ENCODE peak calls at places on chromosomes 13 and 19, in eight cellular contexts. K is mammary epithelial cell, Z is fibroblast of lung, Q is GM23338, J is AG10803, X is pancreas, U is A549, L is Panc1. R is an unnamed sample.
A peak's percentile ranks its signal among the peaks of the same experiment; 100 is the strongest.

GRCh38 chr13:85567909-85568308 is 231.3 kb downstream of the SLITRK6 start:
- DNase-seq in U (no peak), Q (peak; percentile 62), K (no peak), Z (no peak), J (no peak), L (no peak), X (no peak), R (no peak)

GRCh38 chr13:39038569-39038898 is 278 bp downstream of the NHLRC3 start:
- DNase-seq in X (no peak), Z (no peak), K (peak; percentile 48), L (no peak), Q (no peak), U (no peak), J (peak; percentile 33), R (peak; percentile 37)

GRCh38 chr13:48094404-48094780 is 512 bp downstream of the MED4 start:
- DNase-seq in X (no peak), Q (peak; percentile 24), Z (peak; percentile 4), K (peak; percentile 14), L (no peak), U (no peak), J (peak; percentile 7), R (no peak)

GRCh38 chr19:58054792-58055482 is 4.1 kb upstream of the ZNF135 start:
- DNase-seq in X (peak; percentile 27), U (no peak), J (peak; percentile 6), Z (peak; percentile 54), Q (peak; percentile 92), K (no peak), L (no peak), R (peak; percentile 19)

GRCh38 chr19:37221136-37221535 is 3.1 kb downstream of the ZNF383 start:
- DNase-seq in L (no peak), Q (no peak), J (no peak), K (peak; percentile 71), U (no peak), X (no peak), Z (no peak), R (no peak)

GRCh38 chr13:103164239-103164638 is 98.0 kb upstream of the SLC10A2 start:
- DNase-seq in L (no peak), K (no peak), X (no peak), J (no peak), Z (no peak), Q (no peak), U (no peak), R (no peak)

GRCh38 chr19:51546650-51547396 is 15.4 kb upstream of the SIGLEC6 start:
- DNase-seq in J (peak; percentile 7), U (no peak), L (no peak), Z (no peak), Q (no peak), X (no peak), K (no peak), R (peak; percentile 49)

GRCh38 chr13:29954082-29955043 is 103.9 kb upstream of the UBL3 start:
- DNase-seq in K (no peak), J (no peak), X (no peak), Q (no peak), Z (no peak), L (no peak), U (no peak), R (no peak)

GRCh38 chr13:110044521-110045200 is 258.3 kb upstream of the IRS2 start:
- DNase-seq in K (no peak), X (no peak), J (peak; percentile 93), L (no peak), Z (peak; percentile 19), Q (peak; percentile 44), U (no peak), R (peak; percentile 48)

GRCh38 chr19:651991-652390 is 11.0 kb downstream of the RNF126 start:
- DNase-seq in X (no peak), Q (no peak), J (no peak), U (no peak), K (no peak), L (no peak), Z (no peak), R (no peak)

GRCh38 chr13:106568225-106569003 is 477 bp upstream of the ARGLU1 start:
- DNase-seq in Z (no peak), X (no peak), J (no peak), U (peak; percentile 7), K (no peak), L (peak; percentile 38), Q (no peak), R (no peak)

GRCh38 chr19:273393-273792 is 17.8 kb downstream of the PLPP2 start:
- DNase-seq in L (no peak), Q (no peak), K (no peak), Z (no peak), X (no peak), J (no peak), U (no peak), R (no peak)

GRCh38 chr13:60001892-60002291 is 161.8 kb downstream of the DIAPH3 start:
- DNase-seq in J (peak; percentile 28), U (no peak), K (peak; percentile 50), Z (no peak), Q (no peak), X (no peak), L (no peak), R (peak; percentile 7)

GRCh38 chr19:41325947-41326706 is 16.2 kb downstream of the CCDC97 start:
- DNase-seq in K (no peak), X (no peak), L (no peak), Q (no peak), U (no peak), J (peak; percentile 85), Z (peak; percentile 40), R (peak; percentile 77)
- H3K4me3 ChIP-seq in K (no peak overlapping the region), X (no peak overlapping the region), L (peak overlapping the region; percentile 4), Q (peak overlapping the region; percentile 71), U (no peak overlapping the region), J (peak overlapping the region; percentile 13), Z (no peak overlapping the region), R (no peak overlapping the region)

DNA sequence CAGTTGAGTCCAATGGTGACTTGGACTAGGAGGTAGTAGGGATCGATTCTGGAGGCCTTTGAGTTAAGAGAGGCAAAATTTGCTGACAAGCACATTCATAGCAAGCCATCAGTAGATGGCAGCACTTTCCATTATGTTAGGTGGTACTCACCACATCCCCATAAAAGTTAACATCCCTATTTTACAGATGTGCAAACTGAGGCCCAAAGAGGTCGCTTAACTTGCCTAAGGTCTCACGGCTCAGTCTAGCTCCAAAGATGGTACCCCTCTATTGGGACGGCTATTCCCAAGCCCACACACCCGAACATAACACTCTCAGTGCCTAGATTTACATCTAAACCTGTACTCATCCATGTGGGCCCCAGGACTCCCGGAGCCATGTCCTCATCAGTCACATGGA is 21.5 kb upstream of the FOSB start:
- DNase-seq in Q (peak; percentile 71), L (no peak), Z (peak; percentile 60), U (no peak), J (peak; percentile 48), X (no peak), K (peak; percentile 38), R (peak; percentile 73)
- TF ChIP-seq CTCF in Q (peak; percentile 71), L (peak; percentile 71), Z (peak; percentile 21), U (peak; percentile 79), J (peak; percentile 51), X (no peak), K (peak; percentile 31), R (peak; percentile 40)

GRCh38 chr19:5631511-5632240 is 8.8 kb downstream of the SAFB start:
- DNase-seq in K (no peak), U (no peak), Z (peak; percentile 40), X (no peak), L (no peak), J (peak; percentile 58), Q (no peak), R (peak; percentile 41)

GRCh38 chr19:5632241-5632612 is 9.3 kb downstream of the SAFB start:
- DNase-seq in L (no peak), U (no peak), X (no peak), J (no peak), Z (no peak), Q (no peak), K (no peak), R (no peak)

GRCh38 chr19:5635427-5635826 is 12.5 kb downstream of the SAFB start:
- DNase-seq in J (no peak), Q (no peak), X (no peak), K (no peak), Z (no peak), L (no peak), U (no peak), R (no peak)

GRCh38 chr19:5628919-5629481 is 6.1 kb downstream of the SAFB start:
- DNase-seq in Z (no peak), K (no peak), Q (no peak), L (no peak), J (no peak), U (no peak), X (no peak), R (no peak)

GRCh38 chr19:5632657-5633056 is 9.8 kb downstream of the SAFB start:
- DNase-seq in Q (no peak), K (no peak), L (no peak), X (no peak), Z (no peak), U (no peak), J (no peak), R (no peak)
- H3K4me3 ChIP-seq in Q (no peak overlapping the region), K (no peak overlapping the region), L (no peak overlapping the region), X (no peak overlapping the region), Z (no peak overlapping the region), U (no peak overlapping the region), J (no peak overlapping the region), R (no peak overlapping the region)

GRCh38 chr19:4904481-4904880 is 1.8 kb upstream of the ARRDC5 start:
- DNase-seq in L (no peak), U (no peak), Q (no peak), Z (no peak), J (no peak), X (no peak), K (no peak), R (no peak)

GRCh38 chr19:4909172-4909896 is at the start of gene UHRF1:
- DNase-seq in L (no peak), K (peak; percentile 33), U (no peak), X (peak; percentile 15), J (no peak), Z (no peak), Q (peak; percentile 44), R (peak; percentile 35)

GRCh38 chr19:4908781-4909171 is 525 bp upstream of the UHRF1 start:
- DNase-seq in U (no peak), L (no peak), Z (no peak), X (no peak), K (no peak), J (no peak), Q (no peak), R (no peak)

GRCh38 chr19:4908311-4908710 is 990 bp upstream of the UHRF1 start:
- DNase-seq in U (no peak), L (no peak), K (no peak), Q (peak; percentile 44), Z (no peak), X (no peak), J (no peak), R (no peak)

DNA sequence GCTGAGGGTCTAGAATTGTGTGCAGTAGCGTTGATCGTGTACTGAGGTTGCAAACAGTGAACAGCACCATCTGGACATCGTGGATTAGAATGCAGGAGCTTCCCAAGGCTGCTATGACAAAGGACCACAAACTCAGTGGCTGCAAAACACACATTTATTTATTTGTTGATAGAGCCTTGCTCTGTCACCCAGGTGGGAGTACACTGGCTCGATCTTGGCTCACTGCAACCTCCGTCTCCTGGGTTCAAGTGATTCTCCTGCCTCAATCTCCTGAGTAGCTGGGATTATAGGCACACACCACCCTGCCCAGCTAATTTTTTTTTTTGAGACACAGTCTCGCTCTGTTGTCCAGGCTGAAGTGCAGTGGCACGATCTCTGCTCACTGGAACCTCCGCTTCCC is 2.3 kb upstream of the UHRF1 start:
- DNase-seq in U (no peak), J (no peak), L (no peak), K (no peak), X (no peak), Z (no peak), Q (no peak), R (no peak)
- TF ChIP-seq CTCF in U (no peak), J (no peak), L (no peak), K (no peak), X (no peak), Z (no peak), Q (no peak), R (no peak)